ENCODE peak calls at places on chromosomes 11 and 22, in ten cellular contexts. Z is pancreas, D is lower lobe of right lung, X is GM10248, B is AG10803, A is fibroblast of pulmonary artery, U is OCI-LY7, I is activated B cell treated with CpG ODN at 0.5 μM for 24 hours, V is WTC11, E is astrocyte of the spinal cord. L is an unnamed sample.

GRCh38 chr11:67421421-67422031 is 6.0 kb downstream of the CARNS1 start:
- DNase-seq in Z (no peak), D (no peak), X (no peak), B (no peak), A (no peak), U (no peak), I (no peak), V (no peak), E (no peak), L (no peak)

GRCh38 chr11:125468025-125468424 is 28.0 kb downstream of the FEZ1 start:
- DNase-seq in Z (no peak), D (no peak), X (no peak), B (no peak), A (no peak), U (no peak), I (no peak), V (no peak), E (no peak), L (no peak)

GRCh38 chr11:45108070-45109064 is 38.1 kb upstream of the PRDM11 start:
- DNase-seq in Z (no peak), D (no peak), X (no peak), B (no peak), A (no peak), U (no peak), I (no peak), V (no peak), E (no peak), L (no peak)

GRCh38 chr11:57434640-57435546 is 8.0 kb upstream of the SLC43A3 start:
- DNase-seq in Z (no peak), D (no peak), X (no peak), B (peak; percentile 96), A (peak; percentile 98), U (no peak), I (no peak), V (no peak), E (peak; percentile 80), L (no peak)

GRCh38 chr11:120183701-120184141 is 27.1 kb upstream of the OAF start:
- DNase-seq in Z (peak; percentile 12), D (no peak), X (no peak), B (no peak), A (no peak), U (no peak), I (no peak), V (no peak), E (no peak), L (no peak)

GRCh38 chr11:115330693-115331482 is 173.3 kb downstream of the CADM1 start:
- DNase-seq in Z (no peak), D (no peak), X (no peak), B (no peak), A (no peak), U (no peak), I (no peak), V (no peak), E (no peak), L (no peak)

GRCh38 chr11:112128483-112129121 is 35.3 kb downstream of the IL18 start:
- DNase-seq in Z (no peak), D (no peak), X (no peak), B (peak; percentile 81), A (peak; percentile 66), U (no peak), I (no peak), V (no peak), E (peak; percentile 75), L (no peak)

GRCh38 chr11:125275905-125276634 is 111.5 kb downstream of the PKNOX2 start:
- DNase-seq in Z (no peak), D (no peak), X (no peak), B (no peak), A (peak; percentile 72), U (no peak), I (no peak), V (no peak), E (peak; percentile 42), L (no peak)

GRCh38 chr11:125443767-125444311 is 52.2 kb downstream of the FEZ1 start:
- DNase-seq in Z (no peak), D (no peak), X (no peak), B (no peak), A (no peak), U (no peak), I (no peak), V (peak; percentile 43), E (no peak), L (no peak)

GRCh38 chr11:76620471-76620870 is 50.1 kb downstream of the LRRC32 start:
- DNase-seq in Z (no peak), D (no peak), X (no peak), B (peak; percentile 96), A (peak; percentile 86), U (no peak), I (no peak), V (no peak), E (peak; percentile 84), L (no peak)

DNA sequence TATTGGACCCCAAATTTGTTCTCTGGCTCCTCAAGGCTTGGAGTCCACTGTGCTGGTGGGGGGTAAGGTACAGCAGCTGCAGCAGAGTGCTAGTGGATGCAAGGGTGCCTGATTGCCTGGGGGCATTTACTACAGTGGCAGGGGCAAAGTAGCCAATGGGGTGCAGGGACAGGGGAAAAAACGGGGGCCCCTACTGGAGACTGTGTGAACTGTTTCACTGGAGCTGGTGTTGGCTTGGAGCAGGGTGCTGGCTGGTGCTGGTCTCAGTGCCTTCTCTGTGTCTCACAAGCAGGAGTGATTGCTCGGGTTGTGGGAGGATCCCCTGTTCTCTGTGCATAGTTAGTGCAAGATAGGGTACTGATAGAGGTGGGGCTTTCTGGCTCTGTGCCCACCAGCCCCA is 935.9 kb downstream of the JRKL start:
- DNase-seq in Z (no peak), D (no peak), X (no peak), B (no peak), A (no peak), U (no peak), I (no peak), V (peak; percentile 18), E (no peak), L (no peak)
- TF ChIP-seq CTCF in Z (no peak), D (no peak), X (no peak), B (no peak), A (no peak), U (no peak), I (no peak), V (peak; percentile 46), E (no peak), L (no peak)

GRCh38 chr11:11558352-11558751 is 63.5 kb downstream of the GALNT18 start:
- DNase-seq in Z (no peak), D (peak; percentile 64), X (no peak), B (no peak), A (no peak), U (no peak), I (no peak), V (no peak), E (no peak), L (no peak)
- TF ChIP-seq CTCF in Z (no peak), D (no peak), X (no peak), B (no peak), A (no peak), U (no peak), I (no peak), V (no peak), E (no peak), L (no peak)

GRCh38 chr11:98260983-98261382 is 759.8 kb upstream of the CNTN5 start:
- DNase-seq in Z (no peak), D (no peak), X (no peak), B (no peak), A (peak; percentile 7), U (no peak), I (no peak), V (no peak), E (no peak), L (no peak)
- TF ChIP-seq CTCF in Z (no peak), D (no peak), X (no peak), B (no peak), A (peak; percentile 52), U (peak; percentile 51), I (no peak), V (no peak), E (peak; percentile 17), L (peak; percentile 59)

DNA sequence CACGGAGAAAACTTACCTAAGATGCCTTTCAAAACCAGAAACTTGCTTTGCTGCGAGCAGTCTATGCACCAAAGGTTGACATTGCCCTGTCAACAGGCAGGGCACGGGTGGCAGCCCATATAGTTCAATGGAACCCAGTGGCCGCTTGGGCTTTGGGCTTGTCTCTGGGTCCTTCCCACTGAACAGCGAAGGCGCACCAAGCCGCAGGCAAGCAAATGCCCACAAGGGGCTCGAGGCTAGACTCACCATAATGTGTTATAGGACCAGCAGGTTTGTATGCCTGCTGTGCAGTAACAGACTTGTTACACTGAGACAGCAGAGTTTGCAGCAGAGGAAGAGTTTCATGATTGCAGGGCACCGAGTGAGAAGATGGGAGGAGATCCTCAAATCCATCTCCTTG is 20.3 kb downstream of the CLDN5 start:
- DNase-seq in Z (no peak), D (no peak), X (no peak), B (no peak), A (no peak), U (no peak), I (no peak), V (peak; percentile 48), E (no peak), L (no peak)
- TF ChIP-seq CTCF in Z (no peak), D (no peak), X (no peak), B (no peak), A (no peak), U (no peak), I (no peak), V (no peak), E (peak; percentile 10), L (no peak)

DNA sequence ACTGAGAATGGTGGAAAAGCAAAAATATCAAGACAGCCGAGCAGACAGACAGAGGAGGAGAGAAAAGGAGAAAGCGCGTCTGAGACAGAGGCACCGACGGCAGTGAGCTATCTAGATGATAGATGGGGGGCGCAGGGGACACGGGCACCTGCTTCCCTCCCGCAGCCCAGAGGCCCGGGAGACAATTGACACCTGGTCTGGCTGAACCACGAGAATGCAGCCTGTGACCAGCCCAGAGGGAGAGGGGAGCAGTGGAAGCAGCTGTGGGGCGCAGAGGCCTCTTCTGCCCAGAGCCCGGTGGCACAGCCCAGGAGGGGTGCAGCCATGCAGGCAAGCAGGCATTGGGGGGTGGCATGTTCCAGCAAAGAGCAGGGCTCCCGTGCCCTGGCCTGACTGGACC is 48.2 kb downstream of the ELFN2 start:
- DNase-seq in Z (no peak), D (no peak), X (no peak), B (no peak), A (no peak), U (peak; percentile 46), I (no peak), V (no peak), E (no peak), L (no peak)
- TF ChIP-seq CTCF in Z (no peak), D (no peak), X (no peak), B (no peak), A (no peak), U (no peak), I (no peak), V (no peak), E (no peak), L (no peak)